ENCODE peak calls at places on chromosomes 3 and 15, in seven cellular contexts. One of them, this sample, is unnamed.

GRCh38 chr3:194109192-194109863 is 26.6 kb upstream of the HES1 start:
- DNase-seq in dorsolateral prefrontal cortex: no peak
- DNase-seq in bronchial epithelial cell: no peak
- DNase-seq in glutamatergic neuron: no peak
- DNase-seq in choroid plexus epithelial cell: no peak
- DNase-seq in cardiac fibroblast: no peak
- DNase-seq in psoas muscle: no peak
- DNase-seq in this sample: no peak

GRCh38 chr15:70974004-70974832 is 81.6 kb downstream of the LRRC49 start:
- DNase-seq in choroid plexus epithelial cell: peak
- DNase-seq in cardiac fibroblast: peak
- DNase-seq in bronchial epithelial cell: peak
- DNase-seq in glutamatergic neuron: no peak
- DNase-seq in dorsolateral prefrontal cortex: no peak
- DNase-seq in psoas muscle: no peak
- DNase-seq in this sample: no peak

GRCh38 chr15:77753238-77753873 is 120.6 kb upstream of the LINGO1 start:
- DNase-seq in bronchial epithelial cell: no peak
- DNase-seq in cardiac fibroblast: peak
- DNase-seq in psoas muscle: no peak
- DNase-seq in dorsolateral prefrontal cortex: peak
- DNase-seq in glutamatergic neuron: no peak
- DNase-seq in choroid plexus epithelial cell: peak
- DNase-seq in this sample: no peak

GRCh38 chr3:108441528-108441927 is 68.9 kb downstream of the MYH15 start:
- DNase-seq in bronchial epithelial cell: no peak
- DNase-seq in choroid plexus epithelial cell: no peak
- DNase-seq in cardiac fibroblast: no peak
- DNase-seq in psoas muscle: no peak
- DNase-seq in dorsolateral prefrontal cortex: no peak
- DNase-seq in glutamatergic neuron: no peak
- DNase-seq in this sample: no peak

GRCh38 chr15:69074011-69074842 is 59.7 kb downstream of the NOX5 start:
- DNase-seq in bronchial epithelial cell: peak
- DNase-seq in psoas muscle: peak
- DNase-seq in choroid plexus epithelial cell: peak
- DNase-seq in glutamatergic neuron: peak
- DNase-seq in cardiac fibroblast: peak
- DNase-seq in dorsolateral prefrontal cortex: peak
- DNase-seq in this sample: no peak

GRCh38 chr15:66936864-66937245 is 128.5 kb upstream of the SMAD3 start:
- DNase-seq in dorsolateral prefrontal cortex: no peak
- DNase-seq in psoas muscle: no peak
- DNase-seq in choroid plexus epithelial cell: no peak
- DNase-seq in cardiac fibroblast: peak
- DNase-seq in bronchial epithelial cell: no peak
- DNase-seq in glutamatergic neuron: no peak
- DNase-seq in this sample: no peak

GRCh38 chr3:113496924-113497323 is 18.0 kb downstream of the SPICE1 start:
- DNase-seq in glutamatergic neuron: no peak
- DNase-seq in dorsolateral prefrontal cortex: no peak
- DNase-seq in bronchial epithelial cell: no peak
- DNase-seq in psoas muscle: no peak
- DNase-seq in choroid plexus epithelial cell: peak
- DNase-seq in cardiac fibroblast: peak
- DNase-seq in this sample: no peak

GRCh38 chr3:146165370-146165769 is 4.4 kb upstream of the PLOD2 start:
- DNase-seq in cardiac fibroblast: peak
- DNase-seq in dorsolateral prefrontal cortex: no peak
- DNase-seq in bronchial epithelial cell: peak
- DNase-seq in choroid plexus epithelial cell: peak
- DNase-seq in glutamatergic neuron: no peak
- DNase-seq in psoas muscle: no peak
- DNase-seq in this sample: no peak

GRCh38 chr3:177196473-177197040 is 725 bp downstream of the TBL1XR1 start:
- DNase-seq in glutamatergic neuron: peak
- DNase-seq in cardiac fibroblast: peak
- DNase-seq in bronchial epithelial cell: no peak
- DNase-seq in psoas muscle: no peak
- DNase-seq in choroid plexus epithelial cell: peak
- DNase-seq in dorsolateral prefrontal cortex: no peak
- DNase-seq in this sample: no peak

GRCh38 chr15:48751595-48751994 is 59.3 kb downstream of the CEP152 start:
- DNase-seq in choroid plexus epithelial cell: no peak
- DNase-seq in cardiac fibroblast: no peak
- DNase-seq in glutamatergic neuron: no peak
- DNase-seq in bronchial epithelial cell: no peak
- DNase-seq in psoas muscle: no peak
- DNase-seq in dorsolateral prefrontal cortex: no peak
- DNase-seq in this sample: no peak

GRCh38 chr3:13559751-13560540 is 11.0 kb downstream of the FBLN2 start:
- DNase-seq in bronchial epithelial cell: no peak
- DNase-seq in psoas muscle: peak
- DNase-seq in choroid plexus epithelial cell: no peak
- DNase-seq in cardiac fibroblast: no peak
- DNase-seq in glutamatergic neuron: no peak
- DNase-seq in dorsolateral prefrontal cortex: no peak
- DNase-seq in this sample: no peak

GRCh38 chr15:27681038-27681437 is 418.1 kb downstream of the OCA2 start:
- DNase-seq in bronchial epithelial cell: no peak
- DNase-seq in dorsolateral prefrontal cortex: no peak
- DNase-seq in glutamatergic neuron: no peak
- DNase-seq in psoas muscle: no peak
- DNase-seq in cardiac fibroblast: no peak
- DNase-seq in choroid plexus epithelial cell: peak
- DNase-seq in this sample: no peak

GRCh38 chr15:77773003-77773402 is 140.3 kb upstream of the LINGO1 start:
- DNase-seq in choroid plexus epithelial cell: no peak
- DNase-seq in bronchial epithelial cell: no peak
- DNase-seq in glutamatergic neuron: no peak
- DNase-seq in dorsolateral prefrontal cortex: no peak
- DNase-seq in cardiac fibroblast: no peak
- DNase-seq in psoas muscle: no peak
- DNase-seq in this sample: no peak

GRCh38 chr15:88648357-88649214 is 9.8 kb downstream of the ISG20 start:
- DNase-seq in bronchial epithelial cell: peak
- DNase-seq in dorsolateral prefrontal cortex: no peak
- DNase-seq in psoas muscle: no peak
- DNase-seq in glutamatergic neuron: no peak
- DNase-seq in cardiac fibroblast: no peak
- DNase-seq in choroid plexus epithelial cell: no peak
- DNase-seq in this sample: peak

GRCh38 chr3:165462616-165463334 is 266.6 kb upstream of the SLITRK3 start:
- DNase-seq in cardiac fibroblast: peak
- DNase-seq in psoas muscle: no peak
- DNase-seq in dorsolateral prefrontal cortex: no peak
- DNase-seq in bronchial epithelial cell: no peak
- DNase-seq in choroid plexus epithelial cell: no peak
- DNase-seq in glutamatergic neuron: no peak
- DNase-seq in this sample: no peak

GRCh38 chr15:39034816-39035215 is 470.2 kb upstream of the RASGRP1 start:
- DNase-seq in choroid plexus epithelial cell: no peak
- DNase-seq in bronchial epithelial cell: no peak
- DNase-seq in cardiac fibroblast: no peak
- DNase-seq in psoas muscle: no peak
- DNase-seq in dorsolateral prefrontal cortex: no peak
- DNase-seq in glutamatergic neuron: no peak
- DNase-seq in this sample: no peak

GRCh38 chr3:45499529-45499928 is 95.0 kb upstream of the LIMD1 start:
- DNase-seq in psoas muscle: no peak
- DNase-seq in bronchial epithelial cell: peak
- DNase-seq in glutamatergic neuron: no peak
- DNase-seq in dorsolateral prefrontal cortex: no peak
- DNase-seq in cardiac fibroblast: peak
- DNase-seq in choroid plexus epithelial cell: peak
- DNase-seq in this sample: no peak

GRCh38 chr15:35061171-35062163 is 23.6 kb downstream of the NANOGP8 start:
- DNase-seq in choroid plexus epithelial cell: no peak
- DNase-seq in bronchial epithelial cell: peak
- DNase-seq in glutamatergic neuron: no peak
- DNase-seq in cardiac fibroblast: no peak
- DNase-seq in dorsolateral prefrontal cortex: no peak
- DNase-seq in psoas muscle: no peak
- DNase-seq in this sample: no peak

GRCh38 chr3:69740103-69741021 is 1.1 kb downstream of the MITF start:
- DNase-seq in psoas muscle: no peak
- DNase-seq in dorsolateral prefrontal cortex: no peak
- DNase-seq in bronchial epithelial cell: peak
- DNase-seq in cardiac fibroblast: no peak
- DNase-seq in choroid plexus epithelial cell: no peak
- DNase-seq in glutamatergic neuron: peak
- DNase-seq in this sample: no peak

GRCh38 chr15:69824877-69825406 is 272.8 kb downstream of the TLE3 start:
- DNase-seq in dorsolateral prefrontal cortex: no peak
- DNase-seq in choroid plexus epithelial cell: no peak
- DNase-seq in psoas muscle: no peak
- DNase-seq in glutamatergic neuron: no peak
- DNase-seq in bronchial epithelial cell: no peak
- DNase-seq in cardiac fibroblast: no peak
- DNase-seq in this sample: no peak

GRCh38 chr3:58874248-58874741 is 175.5 kb downstream of the CFAP20DC start:
- DNase-seq in cardiac fibroblast: no peak
- DNase-seq in psoas muscle: no peak
- DNase-seq in bronchial epithelial cell: peak
- DNase-seq in choroid plexus epithelial cell: no peak
- DNase-seq in dorsolateral prefrontal cortex: no peak
- DNase-seq in glutamatergic neuron: no peak
- DNase-seq in this sample: no peak

GRCh38 chr3:196537319-196537984 is 22.3 kb upstream of the SMCO1 start:
- DNase-seq in choroid plexus epithelial cell: peak
- DNase-seq in glutamatergic neuron: peak
- DNase-seq in psoas muscle: no peak
- DNase-seq in dorsolateral prefrontal cortex: no peak
- DNase-seq in cardiac fibroblast: peak
- DNase-seq in bronchial epithelial cell: peak
- DNase-seq in this sample: no peak

GRCh38 chr15:64334530-64334929 is 21.4 kb downstream of the CSNK1G1 start:
- DNase-seq in psoas muscle: no peak
- DNase-seq in cardiac fibroblast: no peak
- DNase-seq in glutamatergic neuron: no peak
- DNase-seq in choroid plexus epithelial cell: no peak
- DNase-seq in bronchial epithelial cell: peak
- DNase-seq in dorsolateral prefrontal cortex: no peak
- DNase-seq in this sample: no peak

GRCh38 chr3:197746801-197747237 is 2.9 kb upstream of the FYTTD1 start:
- DNase-seq in choroid plexus epithelial cell: peak
- DNase-seq in psoas muscle: no peak
- DNase-seq in dorsolateral prefrontal cortex: no peak
- DNase-seq in bronchial epithelial cell: no peak
- DNase-seq in cardiac fibroblast: peak
- DNase-seq in glutamatergic neuron: no peak
- DNase-seq in this sample: no peak

GRCh38 chr15:40959331-40960141 is 6.3 kb downstream of the CHAC1 start:
- DNase-seq in glutamatergic neuron: no peak
- DNase-seq in cardiac fibroblast: no peak
- DNase-seq in choroid plexus epithelial cell: no peak
- DNase-seq in psoas muscle: no peak
- DNase-seq in bronchial epithelial cell: no peak
- DNase-seq in dorsolateral prefrontal cortex: no peak
- DNase-seq in this sample: no peak

GRCh38 chr15:61530769-61531168 is 301.7 kb upstream of the RORA start:
- DNase-seq in choroid plexus epithelial cell: peak
- DNase-seq in dorsolateral prefrontal cortex: no peak
- DNase-seq in glutamatergic neuron: no peak
- DNase-seq in cardiac fibroblast: no peak
- DNase-seq in psoas muscle: no peak
- DNase-seq in bronchial epithelial cell: no peak
- DNase-seq in this sample: no peak
- TF ChIP-seq CTCF in choroid plexus epithelial cell: peak
- TF ChIP-seq CTCF in dorsolateral prefrontal cortex: no peak
- TF ChIP-seq CTCF in glutamatergic neuron: no peak
- TF ChIP-seq CTCF in cardiac fibroblast: no peak
- TF ChIP-seq CTCF in psoas muscle: no peak
- TF ChIP-seq CTCF in bronchial epithelial cell: no peak
- TF ChIP-seq CTCF in this sample: no peak

GRCh38 chr15:80090879-80091503 is 31.5 kb downstream of the ZFAND6 start:
- DNase-seq in glutamatergic neuron: no peak
- DNase-seq in dorsolateral prefrontal cortex: no peak
- DNase-seq in cardiac fibroblast: no peak
- DNase-seq in choroid plexus epithelial cell: peak
- DNase-seq in psoas muscle: no peak
- DNase-seq in bronchial epithelial cell: no peak
- DNase-seq in this sample: no peak
- TF ChIP-seq CTCF in glutamatergic neuron: peak
- TF ChIP-seq CTCF in dorsolateral prefrontal cortex: no peak
- TF ChIP-seq CTCF in cardiac fibroblast: peak
- TF ChIP-seq CTCF in choroid plexus epithelial cell: peak
- TF ChIP-seq CTCF in psoas muscle: peak
- TF ChIP-seq CTCF in bronchial epithelial cell: no peak
- TF ChIP-seq CTCF in this sample: peak

GRCh38 chr15:74176262-74177208 is 3.0 kb downstream of the ISLR start:
- DNase-seq in bronchial epithelial cell: no peak
- DNase-seq in dorsolateral prefrontal cortex: peak
- DNase-seq in choroid plexus epithelial cell: peak
- DNase-seq in psoas muscle: no peak
- DNase-seq in cardiac fibroblast: no peak
- DNase-seq in glutamatergic neuron: peak
- DNase-seq in this sample: peak
- TF ChIP-seq CTCF in bronchial epithelial cell: no peak
- TF ChIP-seq CTCF in dorsolateral prefrontal cortex: no peak
- TF ChIP-seq CTCF in choroid plexus epithelial cell: no peak
- TF ChIP-seq CTCF in psoas muscle: no peak
- TF ChIP-seq CTCF in cardiac fibroblast: no peak
- TF ChIP-seq CTCF in glutamatergic neuron: no peak
- TF ChIP-seq CTCF in this sample: no peak

GRCh38 chr3:49120438-49121135 is at the start of gene USP19:
- DNase-seq in dorsolateral prefrontal cortex: peak
- DNase-seq in cardiac fibroblast: peak
- DNase-seq in choroid plexus epithelial cell: peak
- DNase-seq in bronchial epithelial cell: peak
- DNase-seq in psoas muscle: peak
- DNase-seq in glutamatergic neuron: peak
- DNase-seq in this sample: no peak
- TF ChIP-seq CTCF in dorsolateral prefrontal cortex: peak
- TF ChIP-seq CTCF in cardiac fibroblast: no peak
- TF ChIP-seq CTCF in choroid plexus epithelial cell: no peak
- TF ChIP-seq CTCF in bronchial epithelial cell: no peak
- TF ChIP-seq CTCF in psoas muscle: no peak
- TF ChIP-seq CTCF in glutamatergic neuron: no peak
- TF ChIP-seq CTCF in this sample: no peak

DNA sequence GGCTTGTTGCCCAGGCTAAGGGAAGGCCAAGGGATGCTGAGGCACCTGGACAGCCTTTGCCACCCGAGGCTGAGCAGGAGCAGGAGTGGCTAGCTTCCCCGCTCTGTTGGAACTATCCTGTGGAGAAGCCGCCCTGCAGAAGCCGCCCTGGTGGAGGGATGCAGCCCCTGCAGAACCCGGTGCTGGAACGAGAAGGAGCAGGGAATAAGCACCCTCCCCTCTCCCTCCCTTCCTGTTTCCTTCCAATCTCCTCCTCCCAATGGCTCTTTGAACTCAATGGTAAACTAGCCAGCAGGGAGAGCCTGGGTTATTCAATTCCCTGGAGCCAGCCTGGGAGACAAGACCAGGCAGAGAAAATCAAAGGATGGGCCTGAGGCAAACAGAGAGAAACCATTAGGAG is 11.8 kb upstream of the HRG start:
- DNase-seq in dorsolateral prefrontal cortex: no peak
- DNase-seq in psoas muscle: no peak
- DNase-seq in glutamatergic neuron: peak
- DNase-seq in bronchial epithelial cell: no peak
- DNase-seq in choroid plexus epithelial cell: no peak
- DNase-seq in cardiac fibroblast: no peak
- DNase-seq in this sample: no peak
- TF ChIP-seq CTCF in dorsolateral prefrontal cortex: no peak
- TF ChIP-seq CTCF in psoas muscle: no peak
- TF ChIP-seq CTCF in glutamatergic neuron: peak
- TF ChIP-seq CTCF in bronchial epithelial cell: no peak
- TF ChIP-seq CTCF in choroid plexus epithelial cell: peak
- TF ChIP-seq CTCF in cardiac fibroblast: no peak
- TF ChIP-seq CTCF in this sample: peak

This sample was measured in chondrocyte.